ENCODE peak calls at places on chromosomes 16 and 17, in ten cellular contexts. P is AG04450, G is brain microvascular endothelial cell, C is uterus, J is MM.1S, V is astrocyte of the spinal cord, A is PC-9, F is psoas muscle, R is left ventricle myocardium inferior, Y is GM12865. D is an unnamed sample.

GRCh38 chr17:78532922-78533640 is 44.1 kb downstream of the DNAH17 start:
- DNase-seq in C (no peak), J (no peak), G (peak), V (peak), F (no peak), A (peak), R (no peak), Y (no peak), P (no peak), D (peak)

GRCh38 chr16:85881436-85881835 is 17.5 kb upstream of the IRF8 start:
- DNase-seq in F (no peak), J (no peak), V (no peak), Y (no peak), A (no peak), R (no peak), P (no peak), C (no peak), G (no peak), D (no peak)

GRCh38 chr17:78746263-78746948 is 35.7 kb downstream of the CYTH1 start:
- DNase-seq in R (no peak), A (no peak), V (no peak), G (no peak), Y (no peak), J (peak), P (no peak), C (no peak), F (no peak), D (no peak)

GRCh38 chr17:17774009-17774881 is 62.5 kb downstream of the SREBF1 start:
- DNase-seq in A (no peak), G (no peak), R (peak), C (peak), V (peak), Y (no peak), F (peak), J (no peak), P (no peak), D (peak)

GRCh38 chr16:57985204-57986121 is 14.5 kb upstream of the CNGB1 start:
- DNase-seq in P (no peak), A (no peak), C (no peak), V (no peak), Y (no peak), F (no peak), J (no peak), R (no peak), G (no peak), D (no peak)

GRCh38 chr16:53611151-53611802 is 92.4 kb downstream of the RPGRIP1L start:
- DNase-seq in V (no peak), J (no peak), C (no peak), Y (no peak), R (no peak), G (no peak), A (no peak), P (no peak), F (no peak), D (no peak)

GRCh38 chr16:87203060-87203656 is 114.0 kb downstream of the C16orf95 start:
- DNase-seq in F (peak), G (peak), P (peak), V (peak), R (peak), Y (peak), C (peak), J (peak), A (peak), D (peak)

GRCh38 chr17:7932483-7932891 is 481 bp downstream of the CNTROB start:
- DNase-seq in V (peak), F (peak), Y (peak), R (no peak), G (peak), J (peak), P (no peak), C (peak), A (no peak), D (peak)

GRCh38 chr17:55527520-55528118 is 16.4 kb upstream of the SMIM36 start:
- DNase-seq in R (no peak), Y (peak), A (peak), V (peak), J (peak), P (peak), G (peak), F (no peak), C (peak), D (peak)

GRCh38 chr16:13977177-13977576 is 57.2 kb downstream of the ERCC4 start:
- DNase-seq in G (no peak), A (no peak), R (no peak), V (no peak), P (no peak), C (no peak), F (no peak), J (no peak), Y (no peak), D (no peak)

GRCh38 chr17:12579245-12579644 is 86.4 kb upstream of the MYOCD start:
- DNase-seq in F (no peak), P (no peak), J (no peak), G (no peak), R (no peak), C (no peak), V (no peak), A (no peak), Y (no peak), D (no peak)

GRCh38 chr17:3551189-3551588 is 6.4 kb downstream of the TRPV3 start:
- DNase-seq in Y (no peak), R (no peak), F (no peak), A (no peak), C (no peak), G (no peak), P (no peak), J (no peak), V (no peak), D (no peak)

GRCh38 chr17:40415390-40415789 is 2.3 kb downstream of the TOP2A start:
- DNase-seq in G (peak), R (no peak), F (no peak), A (no peak), J (peak), P (peak), C (no peak), Y (peak), V (peak), D (peak)

GRCh38 chr16:83701494-83701893 is 106.3 kb upstream of the HSBP1 start:
- DNase-seq in A (peak), C (no peak), Y (peak), F (peak), P (peak), V (peak), J (peak), R (no peak), G (peak), D (peak)

GRCh38 chr17:77959216-77959925 is 868 bp downstream of the TNRC6C start:
- DNase-seq in R (no peak), P (no peak), G (peak), C (peak), F (peak), A (no peak), Y (no peak), J (peak), V (peak), D (no peak)

GRCh38 chr16:22373662-22374310 is 633 bp downstream of the CDR2 start:
- DNase-seq in Y (peak), A (peak), J (peak), C (peak), V (peak), P (no peak), G (no peak), R (peak), F (peak), D (no peak)

GRCh38 chr17:45902892-45903346 is 8.6 kb downstream of the MAPT start:
- DNase-seq in C (no peak), V (no peak), R (no peak), P (no peak), G (no peak), A (no peak), F (no peak), J (no peak), Y (no peak), D (no peak)

GRCh38 chr16:51125992-51126391 is 25.1 kb downstream of the SALL1 start:
- DNase-seq in P (no peak), A (no peak), G (no peak), C (no peak), Y (no peak), V (no peak), F (no peak), J (no peak), R (no peak), D (no peak)

GRCh38 chr16:31141489-31142108 is 6.1 kb upstream of the PRSS8 start:
- DNase-seq in Y (no peak), R (no peak), C (peak), F (no peak), A (no peak), J (no peak), G (peak), P (no peak), V (no peak), D (no peak)

GRCh38 chr16:89300311-89300975 is 82.9 kb downstream of the ZNF778 start:
- DNase-seq in P (peak), C (no peak), V (no peak), G (no peak), J (no peak), F (peak), R (peak), Y (no peak), A (no peak), D (peak)

GRCh38 chr16:13553453-13553985 is 366.4 kb upstream of the ERCC4 start:
- DNase-seq in A (no peak), C (no peak), G (no peak), J (peak), R (no peak), F (no peak), V (no peak), P (no peak), Y (no peak), D (no peak)

GRCh38 chr17:40625311-40625710 is 22.3 kb downstream of the SMARCE1 start:
- DNase-seq in P (no peak), R (no peak), F (no peak), G (no peak), A (no peak), J (peak), V (no peak), Y (no peak), C (no peak), D (no peak)

GRCh38 chr16:70703041-70703834 is 17.4 kb upstream of the MTSS2 start:
- DNase-seq in G (peak), V (peak), J (no peak), C (peak), P (peak), F (peak), A (no peak), R (peak), Y (no peak), D (peak)

GRCh38 chr16:82671743-82672142 is 45.0 kb downstream of the CDH13 start:
- DNase-seq in A (no peak), G (no peak), V (no peak), P (no peak), F (no peak), Y (peak), R (no peak), J (no peak), C (no peak), D (no peak)

GRCh38 chr16:4373356-4373908 is 1.8 kb downstream of the VASN start:
- DNase-seq in R (peak), V (no peak), F (no peak), P (no peak), G (no peak), J (no peak), A (no peak), Y (no peak), C (peak), D (no peak)

GRCh38 chr16:88116121-88116900 is 165.1 kb downstream of the BANP start:
- DNase-seq in J (no peak), V (peak), R (no peak), F (no peak), A (no peak), C (no peak), G (peak), P (no peak), Y (no peak), D (peak)

GRCh38 chr16:23840310-23840709 is 4.5 kb downstream of the PRKCB start:
- DNase-seq in J (no peak), A (no peak), Y (peak), P (no peak), V (no peak), R (no peak), C (no peak), G (no peak), F (no peak), D (no peak)

GRCh38 chr17:76107507-76107906 is 3.9 kb upstream of the EXOC7 start:
- DNase-seq in F (no peak), P (no peak), R (no peak), C (no peak), G (no peak), V (no peak), A (no peak), J (peak), Y (peak), D (peak)
- TF ChIP-seq CTCF in F (no peak), P (no peak), R (peak), C (no peak), G (peak), V (peak), A (peak), J (no peak), Y (no peak), D (peak)

DNA sequence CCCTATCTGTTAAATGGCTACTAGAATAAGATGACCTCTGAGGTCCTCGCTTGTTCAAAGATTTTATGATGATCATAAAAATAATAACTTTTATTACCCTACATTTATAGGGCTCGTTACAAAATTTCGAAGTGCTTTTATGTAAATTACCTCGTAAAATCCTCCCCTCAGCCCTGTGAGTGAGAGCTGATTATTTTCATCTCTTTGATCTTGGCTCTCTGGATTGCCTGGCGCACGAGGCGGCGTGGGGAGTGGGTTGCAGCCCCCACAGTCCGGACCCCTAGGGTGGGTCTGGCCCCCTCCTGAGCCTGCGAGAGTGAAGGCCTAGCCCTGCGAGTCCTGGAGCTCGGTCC is 1.6 kb downstream of the SDK2 start:
- DNase-seq in Y (no peak), P (no peak), V (no peak), F (no peak), C (no peak), J (no peak), G (no peak), A (no peak), R (no peak), D (no peak)
- H3K4me3 ChIP-seq in Y (no peak), P (no peak), V (no peak), F (no peak), C (no peak), J (no peak), G (no peak), A (no peak), R (peak), D (no peak)

GRCh38 chr16:56793504-56793903 is 63.6 kb downstream of the NUP93 start:
- DNase-seq in R (no peak), A (no peak), G (peak), C (no peak), J (peak), V (peak), P (no peak), Y (peak), F (no peak), D (peak)
- TF ChIP-seq CTCF in R (peak), A (peak), G (peak), C (peak), J (peak), V (peak), P (peak), Y (peak), F (no peak), D (peak)

GRCh38 chr16:19118938-19119431 is 5.2 kb downstream of the ITPRIPL2 start:
- DNase-seq in P (peak), G (peak), A (peak), V (peak), R (no peak), C (peak), Y (peak), J (no peak), F (no peak), D (peak)

GRCh38 chr16:19116711-19117449 is 3.1 kb downstream of the ITPRIPL2 start:
- DNase-seq in C (no peak), R (no peak), P (no peak), A (no peak), Y (peak), G (no peak), F (no peak), J (no peak), V (no peak), D (peak)

GRCh38 chr16:19114359-19115147 is 789 bp downstream of the ITPRIPL2 start:
- DNase-seq in F (peak), Y (peak), P (no peak), V (peak), J (no peak), R (peak), A (peak), G (no peak), C (peak), D (peak)

GRCh38 chr16:19113577-19114358 is at the start of gene ITPRIPL2:
- DNase-seq in G (peak), C (peak), P (no peak), R (peak), A (peak), F (peak), J (no peak), V (peak), Y (peak), D (peak)

DNA sequence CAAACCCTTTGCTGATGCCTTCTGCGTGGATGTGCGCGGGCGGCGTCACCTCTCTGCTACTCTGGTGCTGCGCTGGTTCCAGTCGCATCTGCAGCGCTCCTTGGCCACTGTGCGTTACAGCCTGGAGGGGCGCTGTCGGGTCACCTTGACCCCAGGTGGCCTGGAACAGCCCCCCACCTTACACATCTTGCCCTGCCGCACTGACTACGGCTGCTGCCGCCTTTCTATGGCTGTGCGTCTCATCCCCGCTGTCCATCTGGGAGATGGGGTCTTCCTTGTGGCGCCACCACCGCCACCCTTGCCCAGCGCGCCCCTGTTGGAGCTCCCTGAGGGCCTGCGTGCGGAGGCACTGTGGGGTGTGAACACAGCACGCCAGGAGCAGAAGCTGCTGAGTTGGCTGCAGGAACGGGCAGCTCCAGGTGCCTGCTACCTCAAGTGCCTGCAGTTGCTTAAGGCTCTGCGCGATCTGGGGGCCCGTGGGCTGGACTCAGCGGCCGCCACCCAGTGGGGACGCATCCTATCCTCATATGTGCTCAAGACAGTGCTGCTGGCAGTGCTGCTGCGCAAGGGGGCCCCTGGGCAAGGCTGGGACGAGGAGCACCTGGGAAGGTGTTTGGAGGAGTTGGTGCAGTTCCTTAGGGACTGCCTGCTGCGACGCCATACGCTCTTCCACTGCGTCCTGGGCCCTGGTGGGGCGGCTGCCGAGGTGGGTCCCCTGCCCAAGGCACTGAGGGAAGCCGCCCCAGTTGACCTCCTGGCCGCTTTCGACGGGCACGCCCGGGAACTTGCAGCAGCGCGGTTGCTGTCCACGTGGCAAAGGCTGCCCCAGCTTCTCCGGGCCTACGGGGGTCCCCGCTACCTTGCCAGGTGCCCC is 1.6 kb downstream of the ITPRIPL2 start:
- DNase-seq in P (no peak), J (no peak), F (no peak), R (peak), G (no peak), V (no peak), C (no peak), Y (no peak), A (no peak), D (no peak)
- H3K4me3 ChIP-seq in P (peak), J (no peak), F (peak), R (peak), G (peak), V (peak), C (peak), Y (no peak), A (peak), D (peak)

DNA sequence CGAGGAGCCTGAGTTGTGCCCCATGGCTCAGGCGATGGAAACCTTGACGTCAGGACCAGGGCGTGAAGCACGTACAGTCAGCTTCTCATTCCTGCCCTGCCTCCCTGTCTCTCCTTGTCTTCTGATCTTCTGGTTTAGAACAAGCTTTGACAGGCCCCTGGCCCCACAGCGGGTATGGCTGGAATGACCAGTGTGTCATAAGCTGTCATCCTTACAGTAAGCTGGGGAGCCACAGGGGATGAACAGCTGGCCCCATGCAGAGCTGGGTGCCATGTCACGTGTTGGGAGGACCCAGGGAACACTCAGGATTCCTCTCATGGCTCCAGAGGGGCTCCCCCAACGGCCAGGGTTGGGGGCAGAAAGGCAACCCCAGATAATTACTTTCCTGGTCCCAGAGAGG is 157.6 kb upstream of the PLCG2 start:
- DNase-seq in V (no peak), G (no peak), C (no peak), P (no peak), F (no peak), A (no peak), Y (no peak), J (no peak), R (no peak), D (no peak)
- TF ChIP-seq CTCF in V (no peak), G (no peak), C (no peak), P (no peak), F (no peak), A (no peak), Y (no peak), J (no peak), R (no peak), D (no peak)

GRCh38 chr17:82028246-82028645 is 3.2 kb upstream of the RAC3 start:
- DNase-seq in P (no peak), Y (no peak), F (no peak), V (no peak), J (no peak), C (no peak), R (no peak), A (no peak), G (no peak), D (no peak)

GRCh38 chr17:82030470-82031302 is 792 bp upstream of the RAC3 start:
- DNase-seq in Y (peak), P (peak), G (peak), V (peak), F (peak), C (peak), J (peak), A (peak), R (peak), D (peak)

GRCh38 chr17:82029990-82030469 is 1.4 kb upstream of the RAC3 start:
- DNase-seq in A (no peak), C (no peak), J (no peak), Y (no peak), F (no peak), G (no peak), R (no peak), P (no peak), V (no peak), D (no peak)

GRCh38 chr17:82029391-82029790 is 2.1 kb upstream of the RAC3 start:
- DNase-seq in Y (no peak), J (no peak), F (no peak), G (no peak), P (no peak), C (no peak), R (peak), V (no peak), A (no peak), D (no peak)

DNA sequence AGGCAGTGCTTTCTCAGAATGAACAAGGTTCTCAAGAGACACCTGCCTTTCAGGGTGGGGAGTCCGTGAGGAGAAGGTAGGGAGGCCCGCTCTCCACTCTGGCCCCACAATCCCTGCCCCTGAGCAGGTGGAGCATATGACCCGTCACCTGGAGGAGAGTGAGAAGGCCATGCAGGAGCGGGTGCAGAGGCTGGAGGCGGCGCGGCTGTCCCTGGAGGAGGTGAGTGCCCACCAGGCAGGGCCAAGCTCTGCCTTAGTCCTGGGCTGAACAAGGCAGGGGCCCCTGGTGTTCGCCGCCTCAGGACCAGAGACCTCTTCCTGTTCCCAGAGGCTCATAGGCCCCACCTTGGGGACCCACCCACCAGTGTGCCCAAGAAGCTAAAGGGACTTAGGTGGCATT is 2.5 kb upstream of the RAC3 start:
- DNase-seq in F (no peak), P (no peak), C (no peak), J (no peak), G (no peak), R (no peak), A (no peak), V (no peak), Y (no peak), D (no peak)
- H3K4me3 ChIP-seq in F (no peak), P (no peak), C (no peak), J (no peak), G (no peak), R (no peak), A (no peak), V (no peak), Y (no peak), D (no peak)

DNA sequence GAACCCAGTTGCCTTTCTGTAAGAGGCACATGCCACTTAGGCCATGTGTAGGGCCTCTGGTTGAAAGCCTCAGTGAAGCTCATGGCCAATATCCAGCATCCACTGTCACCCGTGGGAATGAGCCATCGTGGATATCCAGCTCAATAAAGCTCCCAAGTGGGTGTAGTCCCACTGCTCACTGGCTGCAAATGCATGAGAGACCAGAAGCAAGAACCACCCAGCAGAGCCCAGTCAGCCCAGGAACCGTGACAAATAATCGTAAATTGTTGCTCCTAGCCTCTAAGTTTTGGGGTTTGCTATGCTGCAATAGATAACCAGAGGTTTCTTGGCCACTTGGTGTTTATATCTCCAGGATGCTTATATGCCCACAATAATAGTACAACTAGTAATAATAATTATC is 33.7 kb downstream of the GPR139 start:
- DNase-seq in F (no peak), J (no peak), R (no peak), Y (no peak), G (no peak), C (no peak), V (no peak), A (no peak), P (no peak), D (no peak)
- TF ChIP-seq CTCF in F (no peak), J (no peak), R (no peak), Y (no peak), G (no peak), C (no peak), V (no peak), A (no peak), P (no peak), D (no peak)

D was measured in fibroblast of pulmonary artery.